ENCODE peak calls at places on chromosomes 5 and 9, in nine cellular contexts. K, X, C, W, R, S, B, V and P are unnamed samples.

GRCh38 chr5:178069909-178070308 is 43.4 kb upstream of the N4BP3 start:
- DNase-seq in V (peak), W (no peak), R (peak), S (no peak), B (no peak), X (no peak), K (peak), C (peak), P (peak)

GRCh38 chr5:95022967-95023695 is 261.8 kb downstream of the MCTP1 start:
- DNase-seq in B (no peak), X (no peak), K (peak), V (no peak), S (peak), C (peak), W (peak), R (no peak), P (peak)

GRCh38 chr9:107693620-107694326 is 204.2 kb upstream of the KLF4 start:
- DNase-seq in K (no peak), R (no peak), C (peak), V (no peak), X (no peak), S (no peak), W (no peak), B (no peak), P (peak)

GRCh38 chr5:103894882-103895281 is 332.3 kb upstream of the NUDT12 start:
- DNase-seq in C (peak), S (peak), R (peak), X (no peak), V (peak), K (no peak), B (no peak), W (no peak), P (peak)

GRCh38 chr5:16417392-16418074 is 48.1 kb downstream of the ZNF622 start:
- DNase-seq in K (no peak), V (no peak), W (no peak), S (no peak), B (no peak), X (no peak), R (no peak), C (no peak), P (no peak)

GRCh38 chr9:126116351-126117157 is 210.1 kb upstream of the MVB12B start:
- DNase-seq in V (peak), S (no peak), X (peak), W (no peak), B (no peak), C (no peak), R (no peak), K (no peak), P (no peak)

GRCh38 chr9:134405527-134405926 is 79.3 kb downstream of the RXRA start:
- DNase-seq in V (no peak), B (no peak), X (no peak), S (no peak), K (no peak), W (no peak), C (no peak), R (no peak), P (no peak)

GRCh38 chr9:117835798-117836197 is 131.6 kb downstream of the TLR4 start:
- DNase-seq in K (peak), C (no peak), S (no peak), V (no peak), R (no peak), B (no peak), X (no peak), W (no peak), P (no peak)

GRCh38 chr9:118331622-118332045 is 627.4 kb downstream of the TLR4 start:
- DNase-seq in X (peak), C (peak), V (no peak), R (no peak), K (no peak), B (no peak), W (no peak), S (no peak), P (peak)

GRCh38 chr5:102139029-102139428 is 157.1 kb downstream of the SLCO4C1 start:
- DNase-seq in R (no peak), S (no peak), K (no peak), W (no peak), B (no peak), X (no peak), V (no peak), C (no peak), P (no peak)

GRCh38 chr5:170534177-170534576 is 30.4 kb downstream of the KCNIP1 start:
- DNase-seq in W (no peak), X (no peak), C (no peak), V (no peak), S (no peak), K (no peak), B (no peak), R (no peak), P (no peak)